ENCODE peak calls at places on chromosome 5, in five cellular contexts. O is GM23248, B is T-helper 2 cell, H is ovary, R is GM12864. K is an unnamed sample.

GRCh38 chr5:124538931-124539330 is 207.5 kb downstream of the ZNF608 start:
- DNase-seq in O (no peak), B (no peak), H (no peak), R (no peak), K (no peak)

GRCh38 chr5:28084069-28084468 is 1045.7 kb upstream of the CDH9 start:
- DNase-seq in O (no peak), B (no peak), H (no peak), R (no peak), K (no peak)

GRCh38 chr5:147693238-147693637 is 89.3 kb downstream of the JAKMIP2 start:
- DNase-seq in O (no peak), B (no peak), H (no peak), R (no peak), K (no peak)

GRCh38 chr5:55650391-55650790 is 61.7 kb downstream of the SLC38A9 start:
- DNase-seq in O (peak; percentile 65), B (no peak), H (no peak), R (no peak), K (no peak)

GRCh38 chr5:61408476-61409168 is 76.6 kb downstream of the ZSWIM6 start:
- DNase-seq in O (peak; percentile 100), B (peak; percentile 96), H (peak; percentile 99), R (peak; percentile 71), K (peak; percentile 99)

GRCh38 chr5:131252824-131253171 is 11.1 kb upstream of the CDC42SE2 start:
- DNase-seq in O (no peak), B (peak; percentile 57), H (no peak), R (peak; percentile 89), K (peak; percentile 53)

GRCh38 chr5:35854248-35854647 is 2.4 kb upstream of the IL7R start:
- DNase-seq in O (no peak), B (peak; percentile 48), H (no peak), R (no peak), K (no peak)

GRCh38 chr5:164581889-164582288 is 1076.5 kb downstream of the MAT2B start:
- DNase-seq in O (no peak), B (no peak), H (no peak), R (no peak), K (no peak)

GRCh38 chr5:60540855-60541805 is 158.8 kb downstream of the DEPDC1B start:
- DNase-seq in O (peak; percentile 58), B (no peak), H (no peak), R (no peak), K (no peak)

GRCh38 chr5:17182494-17182893 is 34.9 kb upstream of the BASP1 start:
- DNase-seq in O (peak; percentile 83), B (no peak), H (no peak), R (no peak), K (no peak)

GRCh38 chr5:74476197-74477081 is 164.1 kb downstream of the ENC1 start:
- DNase-seq in O (no peak), B (no peak), H (no peak), R (no peak), K (no peak)

GRCh38 chr5:173010021-173010420 is 26.4 kb downstream of the ATP6V0E1 start:
- DNase-seq in O (peak; percentile 58), B (no peak), H (no peak), R (peak; percentile 13), K (peak; percentile 44)

GRCh38 chr5:168819004-168819626 is 239.9 kb upstream of the PANK3 start:
- DNase-seq in O (no peak), B (no peak), H (no peak), R (no peak), K (no peak)

GRCh38 chr5:155434681-155435080 is 421.1 kb downstream of the KIF4B start:
- DNase-seq in O (no peak), B (no peak), H (no peak), R (no peak), K (no peak)

GRCh38 chr5:120852222-120852860 is 388.2 kb downstream of the PRR16 start:
- DNase-seq in O (no peak), B (no peak), H (no peak), R (no peak), K (no peak)

GRCh38 chr5:32276173-32276853 is 36.4 kb downstream of the MTMR12 start:
- DNase-seq in O (peak; percentile 25), B (no peak), H (no peak), R (no peak), K (no peak)

GRCh38 chr5:67493676-67494075 is 297.1 kb upstream of the CD180 start:
- DNase-seq in O (peak; percentile 30), B (no peak), H (no peak), R (no peak), K (peak; percentile 27)

GRCh38 chr5:169706758-169707450 is 69.8 kb downstream of the DOCK2 start:
- DNase-seq in O (peak; percentile 93), B (no peak), H (no peak), R (no peak), K (peak; percentile 84)

GRCh38 chr5:138338411-138339085 is 482 bp downstream of the FAM53C start:
- DNase-seq in O (no peak), B (no peak), H (no peak), R (no peak), K (no peak)

GRCh38 chr5:1748845-1749244 is 50.8 kb downstream of the MRPL36 start:
- DNase-seq in O (no peak), B (no peak), H (peak; percentile 2), R (no peak), K (no peak)

GRCh38 chr5:38755171-38755570 is 90.6 kb upstream of the OSMR start:
- DNase-seq in O (peak; percentile 85), B (no peak), H (no peak), R (no peak), K (no peak)

GRCh38 chr5:142280066-142281011 is 44.5 kb downstream of the SPRY4 start:
- DNase-seq in O (no peak), B (no peak), H (peak; percentile 26), R (no peak), K (peak; percentile 40)

GRCh38 chr5:179908528-179908927 is 831 bp upstream of the TBC1D9B start:
- DNase-seq in O (peak; percentile 13), B (no peak), H (no peak), R (no peak), K (no peak)

GRCh38 chr5:78771260-78772240 is 123.0 kb upstream of the LHFPL2 start:
- DNase-seq in O (no peak), B (no peak), H (no peak), R (no peak), K (no peak)

GRCh38 chr5:106269252-106269843 is 1401.4 kb downstream of the EFNA5 start:
- DNase-seq in O (peak; percentile 50), B (no peak), H (no peak), R (no peak), K (no peak)

GRCh38 chr5:59571077-59571476 is 322.4 kb downstream of the PDE4D start:
- DNase-seq in O (no peak), B (no peak), H (no peak), R (no peak), K (no peak)